ENCODE peak calls at places on chromosomes 16 and 17, in ten cellular contexts. E is activated CD8-positive, alpha-beta memory T cell treated with anti-CD3 and anti-CD28 coated beads for 1 hour; I is stomach; R is Calu3; F is activated CD4-positive, alpha-beta T cell treated with anti-CD3 and anti-CD28 coated beads, Interleukin-2, amount 10 ng/mL, durations not matched to agents 7 days and 5 days; H is neural crest cell; N is GM04503; L is non-pigmented ciliary epithelial cell; T is NCI-H510A treated with DMSO at 0.1 percent for 48 hours; Y is IMR-90. P is an unnamed sample.

GRCh38 chr17:45077643-45078042 is 16.5 kb downstream of the NMT1 start:
- DNase-seq in N (no peak), F (no peak), Y (no peak), I (no peak), T (no peak), L (no peak), R (no peak), E (no peak), H (no peak), P (no peak)

GRCh38 chr16:13138528-13138927 is 237.1 kb downstream of the SHISA9 start:
- DNase-seq in Y (no peak), R (no peak), F (no peak), T (no peak), L (no peak), N (no peak), I (no peak), H (no peak), E (no peak), P (no peak)

GRCh38 chr16:81190667-81191066 is 47.8 kb upstream of the BCO1 start:
- DNase-seq in F (no peak), I (no peak), T (no peak), R (peak), L (peak), E (no peak), Y (peak), N (no peak), H (no peak), P (no peak)

GRCh38 chr16:28292731-28293588 is 635 bp downstream of the SBK1 start:
- DNase-seq in I (no peak), T (peak), H (peak), R (no peak), L (no peak), E (no peak), Y (no peak), N (no peak), F (peak), P (no peak)

GRCh38 chr16:27639588-27640276 is 89.8 kb downstream of the KATNIP start:
- DNase-seq in T (peak), R (peak), L (peak), F (peak), I (no peak), E (no peak), H (peak), N (no peak), Y (peak), P (no peak)

GRCh38 chr16:72474511-72475123 is 302.7 kb upstream of the PMFBP1 start:
- DNase-seq in R (peak), H (no peak), Y (peak), N (peak), L (peak), F (no peak), E (no peak), I (no peak), T (no peak), P (no peak)

GRCh38 chr16:58655215-58655596 is 25.6 kb upstream of the CNOT1 start:
- DNase-seq in R (no peak), I (no peak), L (no peak), T (no peak), E (no peak), H (no peak), Y (no peak), N (no peak), F (no peak), P (no peak)

GRCh38 chr17:39186481-39187002 is 10.9 kb downstream of the CACNB1 start:
- DNase-seq in H (no peak), Y (no peak), E (no peak), T (no peak), F (no peak), R (no peak), I (no peak), L (no peak), N (no peak), P (no peak)

GRCh38 chr16:15672514-15673167 is 22.6 kb downstream of the NDE1 start:
- DNase-seq in R (peak), N (peak), E (peak), T (peak), L (peak), Y (peak), H (peak), I (peak), F (peak), P (peak)

GRCh38 chr16:84922351-84923135 is 88.8 kb downstream of the ZDHHC7 start:
- DNase-seq in I (peak), R (no peak), N (no peak), Y (peak), L (no peak), T (peak), H (peak), F (no peak), E (no peak), P (no peak)

GRCh38 chr17:59007995-59008394 is 98.7 kb downstream of the TRIM37 start:
- DNase-seq in H (no peak), N (no peak), R (no peak), F (no peak), I (no peak), Y (no peak), L (no peak), T (no peak), E (no peak), P (no peak)

GRCh38 chr16:20768121-20768520 is 4.3 kb downstream of the ACSM3 start:
- DNase-seq in I (no peak), Y (no peak), E (no peak), F (no peak), L (no peak), T (no peak), H (no peak), N (no peak), R (no peak), P (no peak)

GRCh38 chr17:82384730-82385429 is 13.3 kb downstream of the UTS2R start:
- DNase-seq in F (no peak), Y (peak), T (peak), I (peak), H (no peak), E (no peak), L (no peak), R (peak), N (no peak), P (no peak)

GRCh38 chr16:78452030-78452429 is 352.6 kb downstream of the WWOX start:
- DNase-seq in Y (no peak), I (no peak), T (no peak), R (no peak), E (no peak), F (no peak), H (no peak), L (no peak), N (no peak), P (no peak)

GRCh38 chr16:58814348-58814801 is 80.3 kb upstream of the GOT2 start:
- DNase-seq in H (peak), R (peak), F (peak), E (no peak), Y (peak), L (peak), I (peak), N (no peak), T (peak), P (peak)

GRCh38 chr17:76747716-76748360 is 9.9 kb downstream of the MFSD11 start:
- DNase-seq in Y (no peak), H (peak), I (no peak), F (no peak), L (no peak), R (no peak), E (no peak), T (no peak), N (no peak), P (no peak)

GRCh38 chr17:67837965-67838364 is 12.7 kb downstream of the BPTF start:
- DNase-seq in I (no peak), H (no peak), Y (no peak), R (no peak), N (no peak), L (no peak), E (no peak), F (no peak), T (peak), P (no peak)

GRCh38 chr16:63530208-63530607 is 1494.0 kb upstream of the CDH8 start:
- DNase-seq in E (no peak), H (no peak), T (no peak), I (no peak), F (no peak), L (no peak), Y (no peak), R (no peak), N (no peak), P (no peak)

GRCh38 chr16:66382171-66382965 is 15.9 kb downstream of the CDH5 start:
- DNase-seq in T (no peak), N (peak), Y (peak), H (no peak), R (no peak), E (no peak), L (peak), F (no peak), I (no peak), P (no peak)

GRCh38 chr17:81135503-81136283 is 29.6 kb upstream of the PVALEF start:
- DNase-seq in Y (no peak), F (no peak), N (no peak), L (no peak), T (peak), H (no peak), E (no peak), R (peak), I (no peak), P (no peak)

GRCh38 chr16:86432691-86433090 is 77.6 kb upstream of the FOXF1 start:
- DNase-seq in R (no peak), F (no peak), I (peak), T (no peak), E (no peak), L (no peak), Y (no peak), N (no peak), H (no peak), P (no peak)

GRCh38 chr17:4369557-4370230 is 3.2 kb upstream of the UBE2G1 start:
- DNase-seq in T (no peak), Y (no peak), L (no peak), H (no peak), N (no peak), F (no peak), I (no peak), R (no peak), E (no peak), P (no peak)

GRCh38 chr17:27449541-27449940 is 6.7 kb upstream of the KSR1 start:
- DNase-seq in N (no peak), E (no peak), T (no peak), L (no peak), Y (no peak), I (no peak), F (no peak), H (no peak), R (no peak), P (no peak)

GRCh38 chr17:75159196-75160031 is 5.1 kb upstream of the JPT1 start:
- DNase-seq in N (no peak), E (no peak), I (peak), L (peak), Y (peak), F (no peak), H (no peak), T (no peak), R (peak), P (no peak)

GRCh38 chr16:75065149-75065807 is 51.3 kb downstream of the LDHD start:
- DNase-seq in E (no peak), H (no peak), L (no peak), Y (no peak), R (peak), I (no peak), T (no peak), F (peak), N (no peak), P (no peak)

GRCh38 chr17:80751460-80752368 is 207.1 kb downstream of the RPTOR start:
- DNase-seq in H (no peak), F (peak), N (peak), L (no peak), I (no peak), R (no peak), T (peak), Y (peak), E (no peak), P (no peak)

GRCh38 chr16:71726491-71727319 is 2.2 kb upstream of the PHLPP2 start:
- DNase-seq in Y (no peak), N (no peak), I (no peak), F (no peak), E (no peak), L (no peak), R (no peak), H (no peak), T (no peak), P (no peak)

GRCh38 chr17:62781826-62782225 is 26.3 kb downstream of the MARCHF10 start:
- DNase-seq in E (no peak), R (no peak), N (no peak), F (no peak), I (no peak), T (no peak), H (no peak), L (no peak), Y (peak), P (no peak)

GRCh38 chr16:68762996-68763756 is 26.1 kb downstream of the CDH1 start:
- DNase-seq in Y (no peak), F (no peak), I (no peak), E (no peak), R (no peak), H (no peak), L (no peak), N (peak), T (no peak), P (no peak)

GRCh38 chr16:49651980-49652379 is 203.9 kb downstream of the ZNF423 start:
- DNase-seq in T (no peak), H (no peak), Y (no peak), L (no peak), F (no peak), E (no peak), R (no peak), I (no peak), N (no peak), P (no peak)

GRCh38 chr16:86031141-86031678 is 132.2 kb downstream of the IRF8 start:
- DNase-seq in N (no peak), T (no peak), H (no peak), E (no peak), L (no peak), R (no peak), F (no peak), I (no peak), Y (no peak), P (no peak)

GRCh38 chr17:72714357-72714966 is 378.0 kb downstream of the SLC39A11 start:
- DNase-seq in Y (no peak), N (no peak), H (no peak), R (no peak), I (no peak), E (no peak), F (no peak), T (peak), L (no peak), P (no peak)

GRCh38 chr16:17939052-17939673 is 397.4 kb downstream of the NPIPA8 start:
- DNase-seq in I (no peak), T (no peak), N (no peak), F (no peak), Y (no peak), R (no peak), E (no peak), L (no peak), H (no peak), P (no peak)

GRCh38 chr16:49023095-49023494 is 258.5 kb downstream of the CBLN1 start:
- DNase-seq in N (peak), L (no peak), I (no peak), T (peak), H (no peak), Y (peak), E (no peak), R (no peak), F (no peak), P (no peak)

GRCh38 chr16:20300312-20301097 is 26.8 kb downstream of the GP2 start:
- DNase-seq in Y (peak), N (no peak), F (peak), E (no peak), I (peak), R (peak), L (peak), H (peak), T (peak), P (peak)